ENCODE peak calls at places on chromosomes 7 and 10, in four cellular contexts. K is cardiac muscle cell, W is stomach, T is fibroblast of pulmonary artery. I is an unnamed sample.

GRCh38 chr7:1814089-1814811 is 144.2 kb downstream of the ELFN1 start:
- DNase-seq in K (no peak), W (peak; percentile 23), T (no peak), I (no peak)

GRCh38 chr7:69845721-69846495 is 247.6 kb downstream of the AUTS2 start:
- DNase-seq in K (no peak), W (no peak), T (no peak), I (no peak)

GRCh38 chr10:132230557-132231210 is 43.9 kb downstream of the DPYSL4 start:
- DNase-seq in K (no peak), W (no peak), T (no peak), I (no peak)

GRCh38 chr7:33807779-33808482 is 97.4 kb upstream of the BMPER start:
- DNase-seq in K (peak; percentile 43), W (no peak), T (peak; percentile 81), I (peak; percentile 93)

GRCh38 chr10:77123330-77123729 is 514.3 kb downstream of the KCNMA1 start:
- DNase-seq in K (no peak), W (no peak), T (no peak), I (no peak)

GRCh38 chr10:126634915-126635314 is 35.6 kb downstream of the C10orf90 start:
- DNase-seq in K (no peak), W (no peak), T (no peak), I (peak; percentile 11)

GRCh38 chr7:157829491-157829890 is 492.7 kb downstream of the DNAJB6 start:
- DNase-seq in K (no peak), W (no peak), T (no peak), I (no peak)

GRCh38 chr7:47600199-47601118 is 18.5 kb upstream of the TNS3 start:
- DNase-seq in K (no peak), W (peak; percentile 47), T (peak; percentile 79), I (peak; percentile 83)

GRCh38 chr7:141649865-141650499 is 52.0 kb downstream of the DENND11 start:
- DNase-seq in K (peak; percentile 68), W (peak; percentile 70), T (peak; percentile 93), I (peak; percentile 96)

GRCh38 chr10:9244880-9245279 is 1190.4 kb downstream of the GATA3 start:
- DNase-seq in K (no peak), W (no peak), T (no peak), I (no peak)

GRCh38 chr10:9243861-9244515 is 1189.5 kb downstream of the GATA3 start:
- DNase-seq in K (no peak), W (no peak), T (no peak), I (no peak)

GRCh38 chr10:9238041-9238440 is 1183.6 kb downstream of the GATA3 start:
- DNase-seq in K (no peak), W (no peak), T (no peak), I (no peak)

GRCh38 chr10:9234191-9234590 is 1179.7 kb downstream of the GATA3 start:
- DNase-seq in K (no peak), W (no peak), T (no peak), I (no peak)

DNA sequence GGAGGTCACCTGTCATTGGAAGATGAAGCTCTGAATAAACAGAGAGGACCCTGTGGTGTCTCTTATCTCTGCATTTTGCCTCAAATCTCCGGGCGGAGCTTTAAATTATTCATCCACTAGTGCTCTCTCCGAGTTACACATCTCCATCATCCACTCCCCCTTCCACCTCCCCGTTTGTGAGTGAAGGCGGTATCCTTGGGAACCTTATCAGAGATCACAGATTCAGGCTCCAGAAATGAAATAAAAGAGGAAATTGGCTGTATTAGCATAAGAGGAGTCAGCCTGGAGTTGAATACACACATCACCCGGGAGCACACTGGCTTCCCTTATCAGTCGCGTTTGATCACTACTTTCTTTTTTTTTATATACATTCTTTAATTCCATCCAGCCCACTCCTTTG is 1184.8 kb downstream of the GATA3 start:
- DNase-seq in K (no peak), W (no peak), T (no peak), I (no peak)
- H3K4me3 ChIP-seq in K (no peak overlapping the region), W (no peak overlapping the region), T (no peak overlapping the region), I (no peak overlapping the region)

GRCh38 chr7:92527300-92528187 is 776 bp downstream of the PEX1 start:
- DNase-seq in K (peak; percentile 63), W (peak; percentile 44), T (peak; percentile 48), I (peak; percentile 42)
- TF ChIP-seq CTCF in K (no peak), W (no peak), T (peak; percentile 20), I (no peak)

GRCh38 chr7:30751257-30751650 is 681 bp upstream of the INMT start:
- DNase-seq in K (no peak), W (no peak), T (no peak), I (no peak)

GRCh38 chr7:30750574-30751256 is 1.2 kb upstream of the INMT start:
- DNase-seq in K (no peak), W (no peak), T (peak; percentile 94), I (peak; percentile 94)

GRCh38 chr7:30752484-30752883 is 549 bp downstream of the INMT start:
- DNase-seq in K (no peak), W (no peak), T (no peak), I (no peak)

GRCh38 chr7:30752979-30753378 is 1.0 kb downstream of the INMT start:
- DNase-seq in K (no peak), W (peak; percentile 39), T (peak; percentile 85), I (peak; percentile 31)

DNA sequence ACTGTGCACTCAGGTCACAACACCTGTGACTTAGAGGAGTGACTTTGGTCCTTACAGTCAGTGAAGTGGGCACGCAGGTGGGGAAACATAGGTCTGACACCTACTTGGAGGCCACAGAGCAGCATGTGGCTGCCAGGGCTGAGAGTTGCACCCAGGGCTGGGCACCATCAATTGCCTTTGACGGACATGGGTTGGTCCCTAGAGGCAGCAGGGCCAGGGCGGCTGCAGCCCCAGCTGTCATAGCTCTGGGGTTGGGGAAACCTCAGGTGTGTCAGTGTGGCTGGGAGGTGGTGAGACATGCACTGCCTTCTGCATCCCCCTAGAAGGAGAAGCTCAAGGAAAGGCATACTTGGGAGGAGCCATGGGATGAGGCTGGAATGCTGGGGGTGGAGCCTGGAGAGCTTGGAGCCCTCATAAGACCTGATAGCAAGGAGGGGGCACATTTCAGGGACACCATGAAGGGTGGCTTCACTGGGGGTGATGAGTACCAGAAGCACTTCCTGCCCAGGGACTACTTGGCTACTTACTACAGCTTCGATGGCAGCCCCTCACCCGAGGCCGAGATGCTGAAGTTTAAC is at the start of gene INMT:
- DNase-seq in K (no peak), W (no peak), T (peak; percentile 49), I (no peak)
- H3K4me3 ChIP-seq in K (no peak within 1 kb of the TSS), W (peak within 1 kb of the TSS; percentile 44), T (peak within 1 kb of the TSS; percentile 54), I (peak within 1 kb of the TSS; percentile 11)

GRCh38 chr7:95715274-95715673 is 57.1 kb upstream of the DYNC1I1 start:
- DNase-seq in K (no peak), W (no peak), T (no peak), I (no peak)

GRCh38 chr7:95716357-95717122 is 55.8 kb upstream of the DYNC1I1 start:
- DNase-seq in K (no peak), W (no peak), T (no peak), I (no peak)

GRCh38 chr7:95723583-95724180 is 48.7 kb upstream of the DYNC1I1 start:
- DNase-seq in K (peak; percentile 74), W (no peak), T (peak; percentile 67), I (peak; percentile 76)

DNA sequence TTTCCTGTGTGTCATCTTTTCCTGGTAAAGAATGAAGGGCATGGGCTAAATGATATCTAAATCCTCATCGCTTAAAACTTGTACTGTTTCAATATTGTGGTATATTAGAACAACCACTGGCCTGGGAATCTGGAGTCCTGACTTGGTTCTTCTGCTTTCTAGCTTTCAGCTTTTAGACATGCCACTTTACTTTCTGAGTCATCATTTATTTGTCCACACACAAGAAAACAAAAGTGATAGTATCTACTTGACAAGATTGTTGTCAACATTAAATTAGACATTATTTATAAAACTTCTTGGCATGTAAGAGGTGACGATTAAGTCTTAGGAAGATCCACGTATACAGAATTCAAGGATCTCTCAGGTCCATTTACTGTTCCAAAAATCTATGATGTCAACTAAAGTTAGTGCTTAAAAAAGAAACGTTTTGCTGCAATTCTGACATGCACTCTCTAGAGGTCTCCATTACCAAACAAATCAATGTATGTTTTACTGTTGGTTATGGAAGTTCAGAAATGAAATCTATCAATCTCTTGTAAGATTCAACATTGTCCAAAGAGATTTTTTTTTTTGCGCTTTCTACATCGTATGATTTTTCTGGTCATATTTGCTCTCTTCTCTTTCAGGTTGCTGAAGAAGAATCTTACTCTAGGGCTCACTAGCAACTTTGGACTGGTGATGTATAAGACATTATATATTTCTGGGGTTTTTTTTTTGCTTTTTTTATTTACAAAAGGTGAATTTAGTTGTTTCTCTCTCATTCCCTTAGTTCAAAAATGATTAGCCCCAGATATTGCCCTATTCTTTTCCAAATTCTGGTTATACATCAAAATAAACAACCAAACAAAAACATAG is 53.6 kb upstream of the DYNC1I1 start:
- DNase-seq in K (no peak), W (no peak), T (peak; percentile 45), I (peak; percentile 56)
- TF ChIP-seq CTCF in K (peak; percentile 51), W (no peak), T (peak; percentile 41), I (peak; percentile 55)

GRCh38 chr7:130179631-130180030 is 25.6 kb downstream of the TMEM209 start:
- DNase-seq in K (no peak), W (no peak), T (no peak), I (no peak)

GRCh38 chr7:130182990-130183389 is 22.2 kb downstream of the TMEM209 start:
- DNase-seq in K (no peak), W (no peak), T (no peak), I (no peak)

GRCh38 chr7:130178251-130178650 is 27.0 kb downstream of the TMEM209 start:
- DNase-seq in K (no peak), W (no peak), T (no peak), I (no peak)

GRCh38 chr7:130180571-130180971 is 24.6 kb downstream of the TMEM209 start:
- DNase-seq in K (no peak), W (no peak), T (no peak), I (peak; percentile 19)
- H3K4me3 ChIP-seq in K (no peak overlapping the region), W (no peak overlapping the region), T (no peak overlapping the region), I (no peak overlapping the region)

GRCh38 chr10:70619271-70620019 is 16.9 kb upstream of the PRF1 start:
- DNase-seq in K (no peak), W (no peak), T (peak; percentile 53), I (peak; percentile 58)
- TF ChIP-seq CTCF in K (peak; percentile 40), W (no peak), T (peak; percentile 37), I (peak; percentile 54)

GRCh38 chr10:31804416-31804815 is 124.2 kb downstream of the ARHGAP12 start:
- DNase-seq in K (no peak), W (no peak), T (no peak), I (no peak)
- H3K4me3 ChIP-seq in K (no peak overlapping the region), W (no peak overlapping the region), T (no peak overlapping the region), I (no peak overlapping the region)

DNA sequence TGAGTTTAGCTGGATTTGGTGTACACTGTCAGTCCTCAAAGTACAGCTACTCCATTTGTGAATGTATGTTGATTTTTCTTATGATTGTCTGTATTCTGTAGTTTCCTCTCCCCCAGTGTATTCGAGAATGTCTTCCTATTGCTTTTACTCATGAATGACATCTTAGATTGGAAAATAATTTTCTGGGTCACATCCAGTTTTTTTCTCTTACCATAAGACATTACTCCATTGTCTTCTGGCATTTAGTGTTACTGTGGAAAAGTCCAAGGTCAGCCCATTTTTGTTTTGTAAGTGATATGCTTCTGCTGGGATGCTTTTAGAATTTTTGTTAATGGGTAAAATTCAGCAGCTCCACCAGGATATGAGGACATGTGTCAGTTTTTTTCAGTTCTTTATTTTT is 33.5 kb downstream of the WAC start:
- DNase-seq in K (no peak), W (no peak), T (peak; percentile 69), I (peak; percentile 23)
- TF ChIP-seq CTCF in K (no peak), W (no peak), T (no peak), I (no peak)